ENCODE peak calls at places on chromosomes 11 and 22, in seven cellular contexts. L is MM.1S, C is neuronal stem cell, U is IMR-90, Z is HCT116, Y is mammary epithelial cell, H is mesenchymal stem cell. F is an unnamed sample. For H3K27me3, the result is how much of the 10 kb centered on the place peaks cover.

GRCh38 chr11:103714246-103714645 is 322.2 kb upstream of the DDI1 start:
- DNase-seq in L (no peak), C (no peak), U (peak), Z (no peak), Y (no peak), H (no peak), F (no peak)

GRCh38 chr11:19848219-19848618 is 135.6 kb downstream of the NAV2 start:
- DNase-seq in L (no peak), C (peak), U (no peak), Z (no peak), Y (no peak), H (no peak), F (no peak)

GRCh38 chr22:35059632-35060031 is 6.3 kb upstream of the ISX start:
- DNase-seq in L (no peak), C (no peak), U (no peak), Z (no peak), Y (no peak), H (no peak), F (no peak)

GRCh38 chr22:29004647-29005371 is 56.8 kb downstream of the C22orf31 start:
- DNase-seq in L (no peak), C (peak), U (peak), Z (peak), Y (no peak), H (peak), F (peak)

GRCh38 chr22:37457093-37457893 is 28.9 kb downstream of the MFNG start:
- DNase-seq in L (peak), C (peak), U (peak), Z (peak), Y (peak), H (peak), F (peak)

GRCh38 chr11:47280099-47280498 is 10.2 kb downstream of the MADD start:
- DNase-seq in L (no peak), C (no peak), U (no peak), Z (no peak), Y (no peak), H (no peak), F (no peak)

GRCh38 chr11:65113361-65113756 is 1.7 kb downstream of the TM7SF2 start:
- DNase-seq in L (no peak), C (no peak), U (no peak), Z (no peak), Y (no peak), H (no peak), F (no peak)

GRCh38 chr11:29119116-29119515 is 897.7 kb downstream of the KCNA4 start:
- DNase-seq in L (no peak), C (no peak), U (peak), Z (no peak), Y (no peak), H (peak), F (peak)

GRCh38 chr11:9001736-9002135 is 2.1 kb downstream of the NRIP3 start:
- DNase-seq in L (no peak), C (no peak), U (peak), Z (peak), Y (peak), H (peak), F (peak)

GRCh38 chr11:9003573-9004309 is at the start of gene NRIP3:
- DNase-seq in L (no peak), C (peak), U (peak), Z (no peak), Y (peak), H (peak), F (peak)

GRCh38 chr11:9005087-9005486 is 1.3 kb upstream of the NRIP3 start:
- DNase-seq in L (no peak), C (no peak), U (no peak), Z (no peak), Y (no peak), H (no peak), F (no peak)

GRCh38 chr11:9002920-9003572 is 755 bp downstream of the NRIP3 start:
- DNase-seq in L (no peak), C (no peak), U (no peak), Z (no peak), Y (no peak), H (no peak), F (no peak)

DNA sequence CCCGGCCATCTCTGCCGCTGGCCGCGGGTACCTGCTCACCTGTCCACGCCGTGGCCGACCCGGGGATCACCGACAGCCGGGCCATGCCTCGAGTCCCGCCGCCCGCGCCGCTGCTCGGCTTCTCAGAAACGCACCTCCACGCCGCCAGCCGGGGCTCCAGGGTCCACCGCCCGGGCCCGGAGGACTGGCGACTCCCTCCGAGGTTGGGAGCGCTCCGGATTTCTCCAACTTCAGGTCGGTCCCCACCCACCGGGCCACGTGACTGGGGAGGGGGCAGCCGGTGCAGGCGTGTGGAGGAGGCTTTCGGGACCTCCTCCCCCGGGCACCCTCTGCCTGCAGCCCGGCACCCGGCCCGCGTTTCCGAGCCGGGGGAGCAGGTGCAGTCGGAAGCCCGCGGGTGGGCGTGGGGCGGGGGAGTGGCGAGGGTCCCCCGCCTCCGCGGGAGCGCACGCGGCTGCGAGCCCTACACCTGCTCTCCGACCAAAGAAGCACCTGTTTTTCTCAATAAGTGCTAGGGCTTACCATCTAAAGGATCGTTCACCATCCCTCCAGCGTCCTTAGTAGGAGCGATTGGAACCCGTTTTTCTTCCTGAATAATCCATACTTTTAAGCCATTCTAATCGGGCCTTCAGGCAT is 627 bp upstream of the NRIP3 start:
- DNase-seq in L (no peak), C (peak), U (no peak), Z (no peak), Y (no peak), H (no peak), F (peak)
- H3K4me3 ChIP-seq in L (no peak), C (peak), U (peak), Z (no peak), Y (peak), H (peak), F (peak)

GRCh38 chr11:111912535-111912934 is at the start of gene HSPB2:
- DNase-seq in L (no peak), C (no peak), U (no peak), Z (no peak), Y (no peak), H (no peak), F (no peak)

GRCh38 chr11:111916768-111917167 is 1.9 kb upstream of the C11orf52 start:
- DNase-seq in L (no peak), C (no peak), U (no peak), Z (no peak), Y (no peak), H (no peak), F (no peak)

GRCh38 chr11:111913031-111913861 is 712 bp downstream of the HSPB2 start:
- DNase-seq in L (no peak), C (no peak), U (no peak), Z (no peak), Y (no peak), H (no peak), F (no peak)

GRCh38 chr11:111911563-111912401 is at the start of gene CRYAB:
- DNase-seq in L (no peak), C (no peak), U (peak), Z (no peak), Y (peak), H (peak), F (peak)

DNA sequence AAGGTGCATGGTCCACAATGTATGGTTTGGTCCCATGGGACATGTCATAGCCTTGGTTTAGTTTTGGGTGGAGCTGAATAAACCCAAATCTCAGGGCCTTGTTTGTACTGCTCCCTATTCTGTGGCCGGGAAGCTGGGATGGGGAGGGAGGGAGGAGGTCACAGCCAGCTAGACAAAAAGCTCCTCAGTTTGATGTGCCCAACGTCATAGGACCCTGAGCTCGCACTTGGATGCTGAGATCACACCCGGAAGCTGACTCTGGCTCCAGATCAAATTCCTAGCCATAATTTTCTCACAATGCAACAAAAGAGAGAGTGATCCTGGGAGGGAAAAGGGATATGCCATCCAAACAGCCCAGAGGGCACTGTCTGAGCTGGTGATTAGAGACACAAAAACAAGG is 1.5 kb downstream of the HSPB2 start:
- DNase-seq in L (no peak), C (no peak), U (peak), Z (no peak), Y (no peak), H (no peak), F (no peak)
- H3K4me2 ChIP-seq in L (no peak), C (no peak), U (peak), Z (no peak), Y (no peak), H (no peak), F (no peak)

DNA sequence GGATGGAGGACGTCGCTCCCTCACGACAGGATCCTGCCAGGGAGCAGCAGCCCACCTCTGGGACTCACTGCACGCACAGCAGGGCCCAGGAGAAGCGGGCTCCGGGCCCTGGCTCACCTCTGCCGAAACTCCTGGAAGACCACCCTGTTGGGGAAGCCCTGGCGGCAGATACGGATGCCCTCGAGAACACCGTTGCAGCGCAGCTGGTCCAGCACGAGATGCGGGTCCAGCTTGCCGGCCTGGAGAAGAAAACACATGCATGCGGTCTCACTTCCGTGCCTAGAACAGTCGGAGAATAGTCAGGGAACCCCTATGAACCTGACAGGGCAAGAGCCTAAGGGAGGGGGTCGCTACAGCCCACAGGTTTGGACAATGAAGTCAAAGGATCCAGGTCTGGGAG is 52.9 kb downstream of the APOL1 start:
- DNase-seq in L (no peak), C (no peak), U (no peak), Z (no peak), Y (no peak), H (no peak), F (no peak)
- H3K27me3 ChIP-seq in L (under half), C (under half), U (under half), Z (under half), Y (under half), H (under half), F (under half)

GRCh38 chr11:126048198-126048597 is 14.5 kb downstream of the CDON start:
- DNase-seq in L (no peak), C (no peak), U (no peak), Z (no peak), Y (no peak), H (no peak), F (no peak)

GRCh38 chr11:126051117-126051516 is 11.5 kb downstream of the CDON start:
- DNase-seq in L (no peak), C (no peak), U (no peak), Z (no peak), Y (no peak), H (no peak), F (no peak)

GRCh38 chr11:126046796-126047195 is 15.9 kb downstream of the CDON start:
- DNase-seq in L (no peak), C (no peak), U (no peak), Z (no peak), Y (no peak), H (no peak), F (no peak)

GRCh38 chr11:126053340-126054286 is 9.1 kb downstream of the CDON start:
- DNase-seq in L (no peak), C (no peak), U (no peak), Z (no peak), Y (no peak), H (no peak), F (no peak)

DNA sequence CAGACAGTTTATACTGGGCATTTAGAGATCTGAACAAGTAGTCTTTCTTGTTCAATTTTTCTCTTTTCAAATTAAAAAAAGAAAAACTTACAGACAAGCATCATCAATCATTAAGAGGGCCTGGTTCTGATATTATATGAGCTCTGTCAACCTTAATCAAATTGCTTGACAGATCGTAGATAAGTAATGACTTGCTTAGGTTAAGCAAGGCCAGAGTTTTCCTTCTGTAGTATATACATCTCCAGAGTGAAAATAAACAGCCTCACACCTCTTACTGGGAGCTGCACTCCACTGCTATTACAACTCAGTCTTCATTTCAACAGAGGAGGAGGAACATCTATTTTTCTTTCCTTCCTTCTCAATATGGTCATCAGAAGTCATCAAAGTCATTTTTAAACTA is 13.5 kb downstream of the CDON start:
- DNase-seq in L (no peak), C (no peak), U (no peak), Z (no peak), Y (no peak), H (peak), F (no peak)
- H3K4me3 ChIP-seq in L (no peak), C (no peak), U (no peak), Z (no peak), Y (no peak), H (no peak), F (no peak)

DNA sequence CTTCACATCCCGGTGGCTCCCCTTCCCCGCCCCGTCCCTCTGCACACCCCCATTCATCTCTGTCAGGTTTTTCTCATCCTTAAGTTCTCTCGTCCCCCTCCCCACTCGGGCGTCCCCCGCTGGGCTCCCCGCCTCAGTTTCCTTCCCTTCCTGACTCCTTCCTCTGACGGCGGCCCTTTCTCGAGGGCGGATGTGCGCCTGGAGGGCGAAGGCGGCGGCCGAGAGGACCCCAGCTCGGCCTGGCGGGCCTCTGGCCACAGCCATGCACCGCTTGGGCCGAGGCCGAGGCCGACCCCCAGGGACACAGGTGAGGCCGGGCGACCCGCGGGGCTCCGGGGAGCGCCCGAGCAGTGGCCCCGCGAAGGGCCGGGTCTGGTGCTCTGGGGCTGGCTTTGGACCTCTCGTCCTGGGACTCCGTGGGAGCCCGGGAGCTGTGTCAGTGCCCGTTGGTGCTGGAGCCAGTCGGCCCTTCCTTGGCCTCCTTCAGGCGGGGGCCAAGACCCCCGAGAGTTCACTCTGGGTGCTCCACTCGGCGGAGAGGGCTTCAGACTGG is 2.9 kb downstream of the PHLDB1 start:
- DNase-seq in L (no peak), C (no peak), U (no peak), Z (no peak), Y (no peak), H (peak), F (no peak)
- H3K4me2 ChIP-seq in L (peak), C (peak), U (peak), Z (peak), Y (peak), H (peak), F (peak)

DNA sequence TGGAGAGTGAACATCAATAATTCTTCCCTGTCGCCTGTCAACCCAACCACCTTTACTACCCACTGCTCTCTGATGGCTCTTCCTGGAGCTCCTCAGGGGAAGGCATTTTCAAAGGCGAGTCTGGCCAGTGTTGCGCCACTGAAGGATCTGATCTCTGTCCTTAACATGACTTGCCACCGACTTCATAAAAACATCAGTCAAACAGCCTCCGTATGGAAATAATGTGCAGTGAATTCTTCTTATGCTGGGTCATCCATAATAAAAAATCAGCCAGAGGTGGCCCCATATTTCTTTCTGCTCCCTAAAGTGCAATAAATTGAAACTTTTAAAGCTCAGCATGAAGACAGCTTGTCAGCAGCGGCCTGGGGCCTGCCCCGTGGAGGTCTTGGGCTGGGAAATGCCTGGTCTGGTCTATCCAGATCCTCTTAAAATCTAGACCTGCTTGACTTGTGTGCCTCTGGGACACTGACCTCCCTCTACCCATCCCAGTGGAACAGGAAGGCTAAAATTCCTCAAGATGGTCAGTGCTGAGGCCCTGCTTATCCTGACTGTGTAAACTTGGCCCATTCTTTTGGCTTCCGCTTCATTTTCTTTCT is 199.5 kb downstream of the MYO18B start:
- DNase-seq in L (no peak), C (no peak), U (no peak), Z (no peak), Y (no peak), H (no peak), F (no peak)
- H3K27me3 ChIP-seq in L (half or more), C (under half), U (under half), Z (under half), Y (under half), H (under half), F (under half)

GRCh38 chr22:45127866-45128265 is 35.9 kb upstream of the NUP50 start:
- DNase-seq in L (no peak), C (no peak), U (peak), Z (no peak), Y (peak), H (peak), F (no peak)

GRCh38 chr22:45120931-45121330 is 42.8 kb upstream of the NUP50 start:
- DNase-seq in L (no peak), C (no peak), U (peak), Z (no peak), Y (peak), H (peak), F (no peak)

GRCh38 chr22:45124176-45124857 is 39.4 kb upstream of the NUP50 start:
- DNase-seq in L (no peak), C (no peak), U (peak), Z (no peak), Y (no peak), H (no peak), F (no peak)

GRCh38 chr22:45129703-45130524 is 33.8 kb upstream of the NUP50 start:
- DNase-seq in L (no peak), C (no peak), U (no peak), Z (no peak), Y (no peak), H (no peak), F (no peak)

DNA sequence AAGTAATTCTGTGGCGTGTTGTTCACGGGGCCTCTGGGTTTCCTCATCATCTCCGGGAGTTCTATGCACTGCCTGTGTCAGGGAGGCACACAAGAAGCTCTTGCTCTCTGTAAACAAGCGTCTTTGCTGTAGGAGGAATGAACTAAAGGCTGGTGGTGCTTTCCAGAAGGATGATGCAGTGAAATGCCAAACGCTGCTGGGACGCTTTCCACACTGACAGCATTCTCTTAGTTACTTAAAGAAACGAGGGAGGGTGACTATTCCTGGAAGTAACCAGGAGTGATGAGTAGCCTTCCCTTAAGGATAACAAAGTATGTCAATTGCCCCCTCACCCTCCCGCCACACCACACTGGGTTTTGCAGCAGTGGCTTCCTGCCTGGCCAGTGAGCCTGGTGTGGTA is 38.5 kb upstream of the NUP50 start:
- DNase-seq in L (no peak), C (no peak), U (peak), Z (no peak), Y (no peak), H (peak), F (peak)
- H3K4me3 ChIP-seq in L (no peak), C (no peak), U (no peak), Z (no peak), Y (no peak), H (no peak), F (no peak)

DNA sequence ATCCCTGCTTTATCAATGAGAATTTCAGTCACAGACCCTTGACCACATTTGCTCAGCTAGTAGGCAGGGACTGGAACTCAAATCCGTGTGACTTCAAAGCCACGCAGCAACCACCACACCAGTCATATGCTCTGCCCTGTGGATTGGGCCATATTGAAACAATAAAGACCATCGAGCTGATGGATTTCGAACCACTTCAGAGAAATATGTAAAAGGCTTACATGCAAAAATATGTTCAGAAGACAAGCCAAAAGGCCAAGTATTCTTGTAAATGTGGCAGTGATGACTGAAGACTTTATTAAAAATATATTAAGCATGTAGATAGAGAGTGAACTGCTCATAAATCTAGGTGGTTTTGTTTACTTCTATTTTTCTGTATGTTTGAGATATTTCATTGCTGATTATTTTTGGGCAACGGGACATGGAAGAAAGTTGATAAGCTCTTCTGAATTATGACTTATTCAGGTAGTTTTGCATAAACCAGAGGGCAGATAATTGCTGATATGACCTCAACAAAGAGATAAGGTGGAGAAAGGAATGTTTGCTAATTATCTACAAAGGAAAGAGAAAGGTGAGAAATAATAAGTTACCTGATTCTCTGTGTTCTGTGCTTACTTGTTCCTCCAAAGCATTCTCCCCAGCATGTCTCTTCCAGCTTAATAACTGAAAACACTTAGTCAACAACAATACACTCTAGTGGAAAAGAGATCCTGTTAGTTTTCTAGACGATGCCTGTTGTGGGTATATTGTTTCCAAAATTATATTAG is 99.4 kb downstream of the PDHX start:
- DNase-seq in L (no peak), C (no peak), U (no peak), Z (no peak), Y (no peak), H (no peak), F (no peak)
- H3K4me2 ChIP-seq in L (no peak), C (no peak), U (no peak), Z (no peak), Y (no peak), H (no peak), F (no peak)